ENCODE peak calls at places on chromosomes 16 and 17, in four cellular contexts. G is heart left ventricle; D is CD4-positive, alpha-beta memory T cell; S is colonic mucosa. A is an unnamed sample.

GRCh38 chr17:54898576-54898975 is 2.1 kb upstream of the TOM1L1 start:
- DNase-seq in G (no peak), D (no peak), S (no peak), A (no peak)

GRCh38 chr17:58531122-58531521 is 16.7 kb upstream of the MTMR4 start:
- DNase-seq in G (no peak), D (no peak), S (no peak), A (no peak)

GRCh38 chr16:14576069-14576468 is 54.0 kb downstream of the PARN start:
- DNase-seq in G (no peak), D (no peak), S (no peak), A (no peak)

GRCh38 chr17:79414063-79414462 is 196.8 kb downstream of the RBFOX3 start:
- DNase-seq in G (no peak), D (no peak), S (no peak), A (no peak)

GRCh38 chr17:51152766-51153209 is 571 bp upstream of the NME1 start:
- DNase-seq in G (no peak), D (no peak), S (peak; percentile 26), A (no peak)

GRCh38 chr17:35002876-35003551 is 22.7 kb downstream of the LIG3 start:
- DNase-seq in G (peak; percentile 78), D (no peak), S (no peak), A (peak; percentile 35)

GRCh38 chr17:79666111-79666510 is 55.3 kb upstream of the RBFOX3 start:
- DNase-seq in G (no peak), D (no peak), S (no peak), A (no peak)

GRCh38 chr17:79544142-79544914 is 66.5 kb downstream of the RBFOX3 start:
- DNase-seq in G (no peak), D (no peak), S (no peak), A (no peak)

GRCh38 chr16:57694556-57695377 is at the start of gene DRC7:
- DNase-seq in G (no peak), D (no peak), S (peak; percentile 36), A (peak; percentile 29)

GRCh38 chr16:66695935-66696668 is 441 bp downstream of the CMTM4 start:
- DNase-seq in G (no peak), D (no peak), S (peak; percentile 80), A (peak; percentile 65)

GRCh38 chr16:89491238-89491869 is 993 bp upstream of the ANKRD11 start:
- DNase-seq in G (no peak), D (no peak), S (no peak), A (no peak)

GRCh38 chr16:50416388-50416787 is 47.6 kb upstream of the BRD7 start:
- DNase-seq in G (no peak), D (no peak), S (no peak), A (no peak)

GRCh38 chr16:82603784-82604411 is 22.9 kb upstream of the CDH13 start:
- DNase-seq in G (peak; percentile 55), D (no peak), S (peak; percentile 29), A (peak; percentile 62)

DNA sequence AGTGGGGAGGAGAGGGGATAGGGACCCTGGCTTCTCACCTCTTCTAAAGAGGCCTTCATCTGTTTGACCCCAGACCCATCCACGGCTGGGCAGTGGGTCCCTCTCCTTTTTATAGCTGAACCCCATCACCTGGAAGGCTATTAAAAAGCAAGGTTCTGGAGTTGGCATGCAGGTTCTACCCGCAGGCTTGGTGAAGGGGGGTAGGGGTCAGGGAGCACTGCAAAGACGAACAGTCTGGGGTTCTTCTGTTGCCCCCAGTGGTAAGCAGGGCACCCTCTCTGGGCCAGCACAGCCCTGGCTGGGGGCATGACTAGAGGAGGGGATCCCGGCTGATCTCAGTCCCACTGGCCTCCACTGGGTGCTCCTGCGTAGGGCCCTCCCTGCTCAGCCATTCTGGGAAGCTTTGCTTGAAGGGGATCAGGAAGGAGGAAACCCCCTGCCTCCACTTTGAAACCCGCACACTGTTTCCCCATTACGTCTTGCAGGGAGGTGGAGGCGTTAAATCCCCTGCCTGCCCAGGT is 13.6 kb downstream of the CMIP start:
- DNase-seq in G (no peak), D (no peak), S (no peak), A (no peak)
- H3K4me1 ChIP-seq in G (no peaks in the 10 kb centered on the region), D (peaks cover 29% of the 10 kb centered on the region), S (peaks cover 9% of the 10 kb centered on the region), A (no peaks in the 10 kb centered on the region)

GRCh38 chr16:11134722-11135121 is 121.3 kb downstream of the SOCS1 start:
- DNase-seq in G (no peak), D (no peak), S (no peak), A (no peak)

GRCh38 chr16:11138026-11138768 is 117.8 kb downstream of the SOCS1 start:
- DNase-seq in G (no peak), D (no peak), S (no peak), A (peak; percentile 58)

GRCh38 chr16:11138769-11139623 is 117.0 kb downstream of the SOCS1 start:
- DNase-seq in G (no peak), D (no peak), S (no peak), A (no peak)

GRCh38 chr16:11135167-11135973 is 120.6 kb downstream of the SOCS1 start:
- DNase-seq in G (peak; percentile 52), D (no peak), S (no peak), A (peak; percentile 61)

DNA sequence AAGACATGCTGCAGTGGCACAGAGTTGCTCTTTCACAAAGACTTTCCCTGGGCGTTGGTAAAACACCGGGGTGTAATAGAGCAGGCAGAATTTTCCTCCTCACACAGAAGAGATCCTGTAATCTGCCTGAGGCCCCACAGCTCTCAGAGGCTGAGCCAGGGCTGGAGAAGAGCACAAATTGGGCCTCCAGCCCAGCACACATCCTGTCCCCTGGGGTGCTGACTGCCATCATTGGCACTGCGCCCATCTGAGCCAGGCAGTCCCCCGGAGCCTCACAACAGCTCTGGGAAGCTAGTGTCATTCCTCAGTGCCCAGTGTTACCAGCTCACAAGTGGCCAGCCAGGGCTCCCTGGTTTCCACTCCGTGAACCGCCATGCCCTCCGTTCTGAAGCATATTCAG is 119.4 kb downstream of the SOCS1 start:
- DNase-seq in G (peak; percentile 89), D (no peak), S (no peak), A (peak; percentile 24)
- H3K4me1 ChIP-seq in G (peaks cover 42% of the 10 kb centered on the region), D (peaks cover 24% of the 10 kb centered on the region), S (no peaks in the 10 kb centered on the region), A (peaks cover 55% of the 10 kb centered on the region)

DNA sequence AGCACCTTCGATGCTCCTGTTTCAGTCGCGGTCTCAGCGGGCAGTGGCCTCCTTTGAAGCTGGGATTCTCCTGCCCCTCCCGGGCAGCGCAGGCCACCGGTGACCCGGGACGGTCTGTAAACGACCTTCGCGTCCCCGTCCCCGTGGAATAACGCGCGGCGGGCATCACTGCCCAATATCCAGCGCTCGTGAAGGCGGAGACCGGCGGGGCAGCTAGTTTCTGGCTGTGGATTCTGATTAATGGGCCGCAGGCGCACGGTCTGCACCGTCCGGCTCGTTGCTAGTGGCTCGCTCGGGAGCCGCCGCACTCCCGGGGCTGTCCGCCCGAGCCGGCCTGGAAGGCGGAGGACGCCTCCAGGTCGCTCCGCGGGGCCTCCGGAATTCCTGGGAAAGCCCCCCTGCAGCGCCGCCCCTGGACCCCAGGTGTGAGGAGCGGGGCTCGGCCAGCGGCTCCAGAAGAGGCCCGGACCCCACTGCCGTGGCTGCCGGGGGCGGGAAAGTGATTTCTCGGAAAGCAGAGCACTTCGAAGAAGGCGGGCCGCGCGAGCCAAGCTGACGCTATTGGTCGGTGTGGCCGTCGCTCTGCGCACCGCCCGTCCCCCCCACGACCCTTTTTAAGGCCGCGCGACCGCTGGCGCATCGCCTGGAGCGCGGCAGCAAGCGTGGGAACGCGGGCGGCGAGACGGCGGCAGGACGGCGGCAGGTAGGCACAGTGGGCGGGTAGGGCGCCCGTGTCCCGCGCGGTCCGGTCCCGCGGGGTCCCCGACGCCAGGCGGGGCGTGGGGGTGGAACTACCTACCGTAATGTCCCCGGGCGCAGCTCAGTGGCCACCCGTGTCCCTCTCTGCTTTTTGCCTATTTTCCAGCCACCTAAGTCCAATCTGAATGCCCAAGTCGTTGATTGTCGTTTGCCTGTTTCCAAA is at the start of gene IRF8:
- DNase-seq in G (peak; percentile 77), D (peak; percentile 37), S (peak; percentile 88), A (no peak)
- H3K4me1 ChIP-seq in G (no peaks in the 10 kb centered on the region), D (peaks cover 34% of the 10 kb centered on the region), S (peaks cover 13% of the 10 kb centered on the region), A (no peaks in the 10 kb centered on the region)

DNA sequence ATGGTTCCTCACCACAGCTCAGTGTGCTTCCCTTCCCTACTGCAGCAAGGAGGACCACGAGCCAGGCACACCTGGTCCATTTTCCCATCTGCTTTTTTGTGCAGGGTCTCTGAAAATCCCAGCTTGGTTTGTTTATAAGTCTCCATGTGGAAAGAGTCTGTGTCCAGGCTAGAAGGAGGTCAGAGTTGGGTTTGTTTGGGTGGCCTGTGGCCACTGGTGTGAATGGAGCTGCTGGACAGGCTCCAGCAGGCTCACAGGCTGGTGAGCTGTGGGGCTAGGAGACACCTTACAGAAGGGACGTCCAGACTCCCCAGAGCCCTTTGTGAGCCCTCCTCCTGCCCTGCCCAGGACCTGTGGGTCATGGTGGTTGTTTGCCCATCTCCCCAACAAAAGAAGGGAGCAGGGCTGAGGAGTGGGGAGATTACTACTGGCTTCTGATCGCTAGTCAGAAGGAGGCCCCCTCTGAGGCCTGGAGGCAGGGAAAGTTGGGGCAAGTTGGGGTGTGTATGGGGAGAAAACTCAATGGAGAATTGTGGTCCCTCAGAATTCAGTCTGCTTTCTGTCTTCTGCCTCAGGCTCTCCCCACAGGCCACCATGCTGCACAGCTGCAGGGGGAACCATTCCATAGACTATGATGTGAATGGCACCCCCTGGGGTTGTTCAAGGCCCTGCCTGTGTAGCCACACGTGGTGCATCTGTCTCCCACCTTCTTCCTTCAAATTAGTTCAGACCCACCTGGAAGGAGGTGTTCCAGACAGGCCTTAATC is 4.1 kb downstream of the RARA start:
- DNase-seq in G (no peak), D (no peak), S (no peak), A (no peak)
- H3K4me1 ChIP-seq in G (peaks cover 87% of the 10 kb centered on the region), D (peaks cover 82% of the 10 kb centered on the region), S (peaks cover 33% of the 10 kb centered on the region), A (peaks cover 86% of the 10 kb centered on the region)

GRCh38 chr17:28744802-28745051 is 916 bp downstream of the TRAF4 start:
- DNase-seq in G (no peak), D (no peak), S (no peak), A (no peak)
- H3K4me1 ChIP-seq in G (peaks cover 22% of the 10 kb centered on the region), D (peaks cover 28% of the 10 kb centered on the region), S (peaks cover 27% of the 10 kb centered on the region), A (peaks cover 35% of the 10 kb centered on the region)

GRCh38 chr17:64118452-64118979 is 11.4 kb downstream of the ERN1 start:
- DNase-seq in G (peak; percentile 44), D (no peak), S (peak; percentile 36), A (no peak)
- H3K4me1 ChIP-seq in G (peaks cover 13% of the 10 kb centered on the region), D (peaks cover 86% of the 10 kb centered on the region), S (no peaks in the 10 kb centered on the region), A (peaks cover 24% of the 10 kb centered on the region)